ENCODE peak calls at places on chromosome 17, in six cellular contexts. O is neural progenitor cell, J is heart right ventricle, F is tibial artery, E is nephron progenitor cell, C is neural crest cell. N is an unnamed sample.

GRCh38 chr17:62950067-62950466 is 16.0 kb upstream of the TANC2 start:
- DNase-seq in O (no peak), J (no peak), F (no peak), E (no peak), C (no peak), N (peak)

GRCh38 chr17:19331134-19331533 is 31.4 kb downstream of the B9D1 start:
- DNase-seq in O (no peak), J (no peak), F (no peak), E (no peak), C (no peak), N (peak)

GRCh38 chr17:2102931-2103398 is 48.1 kb downstream of the HIC1 start:
- DNase-seq in O (no peak), J (no peak), F (no peak), E (no peak), C (no peak), N (peak)

GRCh38 chr17:65163990-65164495 is 26.9 kb downstream of the RGS9 start:
- DNase-seq in O (no peak), J (no peak), F (no peak), E (no peak), C (no peak), N (peak)

GRCh38 chr17:7383742-7384488 is 3.0 kb downstream of the TNK1 start:
- DNase-seq in O (peak), J (peak), F (no peak), E (peak), C (peak), N (peak)

GRCh38 chr17:1588781-1589585 is 26.4 kb upstream of the PITPNA start:
- DNase-seq in O (no peak), J (no peak), F (no peak), E (no peak), C (no peak), N (no peak)

GRCh38 chr17:63926164-63926563 is 6.0 kb downstream of the CD79B start:
- DNase-seq in O (no peak), J (no peak), F (no peak), E (no peak), C (no peak), N (no peak)

GRCh38 chr17:66548158-66548557 is 245.7 kb downstream of the PRKCA start:
- DNase-seq in O (no peak), J (no peak), F (no peak), E (no peak), C (no peak), N (no peak)

GRCh38 chr17:5913641-5914040 is 156.5 kb upstream of the WSCD1 start:
- DNase-seq in O (no peak), J (no peak), F (no peak), E (no peak), C (no peak), N (no peak)

GRCh38 chr17:72336026-72336803 is 215.4 kb downstream of the SOX9 start:
- DNase-seq in O (peak), J (no peak), F (no peak), E (no peak), C (no peak), N (no peak)

GRCh38 chr17:73192219-73192893 is 499 bp upstream of the COG1 start:
- DNase-seq in O (peak), J (peak), F (peak), E (peak), C (peak), N (peak)

GRCh38 chr17:27870345-27870744 is 22.8 kb downstream of the LYRM9 start:
- DNase-seq in O (no peak), J (no peak), F (no peak), E (no peak), C (no peak), N (peak)

GRCh38 chr17:47611372-47612350 is 38.1 kb upstream of the KPNB1 start:
- DNase-seq in O (no peak), J (no peak), F (no peak), E (no peak), C (no peak), N (no peak)

GRCh38 chr17:80751460-80752368 is 207.1 kb downstream of the RPTOR start:
- DNase-seq in O (peak), J (no peak), F (no peak), E (no peak), C (no peak), N (no peak)

GRCh38 chr17:27490391-27490790 is 34.1 kb downstream of the KSR1 start:
- DNase-seq in O (no peak), J (no peak), F (no peak), E (no peak), C (no peak), N (no peak)

GRCh38 chr17:74466111-74466784 is at the start of gene CD300A:
- DNase-seq in O (no peak), J (peak), F (no peak), E (no peak), C (no peak), N (no peak)

GRCh38 chr17:31571124-31571892 is 179.8 kb downstream of the RAB11FIP4 start:
- DNase-seq in O (no peak), J (peak), F (peak), E (no peak), C (no peak), N (no peak)

GRCh38 chr17:48326311-48326710 is 103.7 kb downstream of the SKAP1 start:
- DNase-seq in O (no peak), J (no peak), F (no peak), E (no peak), C (no peak), N (no peak)

GRCh38 chr17:27259356-27259755 is 34.6 kb upstream of the WSB1 start:
- DNase-seq in O (no peak), J (no peak), F (no peak), E (no peak), C (no peak), N (no peak)

GRCh38 chr17:69819316-69820087 is 255.5 kb upstream of the KCNJ16 start:
- DNase-seq in O (no peak), J (no peak), F (no peak), E (no peak), C (no peak), N (no peak)

GRCh38 chr17:58312021-58312630 is 16.5 kb downstream of the TSPOAP1 start:
- DNase-seq in O (no peak), J (no peak), F (peak), E (no peak), C (no peak), N (no peak)

GRCh38 chr17:55729484-55729883 is 6.8 kb upstream of the TMEM100 start:
- DNase-seq in O (no peak), J (no peak), F (no peak), E (no peak), C (no peak), N (no peak)

GRCh38 chr17:68290268-68290954 is 516 bp downstream of the SLC16A6 start:
- DNase-seq in O (peak), J (peak), F (no peak), E (peak), C (no peak), N (no peak)

GRCh38 chr17:73423159-73423715 is 111.4 kb upstream of the CDC42EP4 start:
- DNase-seq in O (no peak), J (no peak), F (no peak), E (no peak), C (no peak), N (no peak)

GRCh38 chr17:31052187-31052889 is 42.4 kb upstream of the NF1 start:
- DNase-seq in O (no peak), J (peak), F (peak), E (no peak), C (no peak), N (peak)

GRCh38 chr17:4744999-4745969 is 5.6 kb upstream of the CXCL16 start:
- DNase-seq in O (peak), J (no peak), F (no peak), E (peak), C (peak), N (no peak)

GRCh38 chr17:80195671-80196529 is 24.2 kb downstream of the SGSH start:
- DNase-seq in O (peak), J (no peak), F (no peak), E (peak), C (no peak), N (no peak)

GRCh38 chr17:2101448-2102257 is 46.8 kb downstream of the HIC1 start:
- DNase-seq in O (no peak), J (no peak), F (no peak), E (no peak), C (no peak), N (peak)

GRCh38 chr17:1203111-1203966 is 23.6 kb upstream of the ABR start:
- DNase-seq in O (peak), J (peak), F (peak), E (peak), C (peak), N (peak)

GRCh38 chr17:57453841-57454240 is 197.5 kb downstream of the MSI2 start:
- DNase-seq in O (no peak), J (no peak), F (no peak), E (no peak), C (no peak), N (no peak)

GRCh38 chr17:81404557-81405165 is 9.4 kb downstream of the BAHCC1 start:
- DNase-seq in O (no peak), J (no peak), F (no peak), E (no peak), C (no peak), N (no peak)

GRCh38 chr17:1939979-1940809 is 84.9 kb downstream of the RTN4RL1 start:
- DNase-seq in O (no peak), J (no peak), F (no peak), E (peak), C (no peak), N (no peak)

GRCh38 chr17:12624221-12624620 is 41.5 kb upstream of the MYOCD start:
- DNase-seq in O (no peak), J (no peak), F (no peak), E (no peak), C (no peak), N (peak)

GRCh38 chr17:66715745-66716156 is 119.2 kb upstream of the CACNG5 start:
- DNase-seq in O (peak), J (no peak), F (no peak), E (peak), C (no peak), N (peak)

GRCh38 chr17:38853292-38854219 is at the start of gene RPL23:
- DNase-seq in O (peak), J (peak), F (peak), E (peak), C (peak), N (peak)

GRCh38 chr17:83127431-83128160 is 48.2 kb downstream of the METRNL start:
- DNase-seq in O (no peak), J (no peak), F (no peak), E (no peak), C (no peak), N (no peak)

GRCh38 chr17:56890906-56891674 is 22.8 kb downstream of the TRIM25 start:
- DNase-seq in O (no peak), J (no peak), F (no peak), E (no peak), C (no peak), N (no peak)

GRCh38 chr17:18042969-18043368 is 3.8 kb downstream of the GID4 start:
- DNase-seq in O (no peak), J (no peak), F (no peak), E (no peak), C (no peak), N (no peak)

GRCh38 chr17:18044609-18045008 is 5.4 kb downstream of the GID4 start:
- DNase-seq in O (no peak), J (no peak), F (no peak), E (no peak), C (no peak), N (no peak)

GRCh38 chr17:18045691-18046090 is 6.5 kb downstream of the GID4 start:
- DNase-seq in O (no peak), J (no peak), F (no peak), E (no peak), C (no peak), N (no peak)

GRCh38 chr17:18041776-18042175 is 2.6 kb downstream of the GID4 start:
- DNase-seq in O (no peak), J (no peak), F (no peak), E (no peak), C (no peak), N (peak)

DNA sequence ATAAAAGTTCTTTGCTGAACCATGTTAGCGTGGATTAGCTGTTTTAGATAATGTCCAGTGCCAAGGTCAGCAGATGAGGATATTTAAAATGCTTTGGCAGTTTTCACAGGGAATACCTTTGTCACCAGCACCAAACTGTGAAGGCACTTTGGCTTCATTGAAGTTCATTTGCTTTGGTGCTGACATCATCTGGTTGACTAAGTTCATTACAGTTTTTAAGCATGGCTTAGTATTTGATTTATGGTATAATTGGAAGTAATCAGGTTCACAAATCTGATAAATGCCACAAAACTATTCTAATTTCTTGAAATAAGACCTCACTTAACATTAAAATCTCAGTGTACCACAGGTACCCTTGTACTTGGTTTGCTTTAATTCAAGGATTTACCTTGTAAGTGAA is 4.3 kb downstream of the GID4 start:
- DNase-seq in O (no peak), J (no peak), F (no peak), E (no peak), C (no peak), N (peak)
- TF ChIP-seq CTCF in O (no peak), J (peak), F (no peak), E (no peak), C (peak), N (peak)

GRCh38 chr17:40615295-40615988 is 32.2 kb downstream of the SMARCE1 start:
- DNase-seq in O (peak), J (peak), F (no peak), E (peak), C (no peak), N (peak)
- TF ChIP-seq CTCF in O (peak), J (peak), F (no peak), E (peak), C (peak), N (peak)

DNA sequence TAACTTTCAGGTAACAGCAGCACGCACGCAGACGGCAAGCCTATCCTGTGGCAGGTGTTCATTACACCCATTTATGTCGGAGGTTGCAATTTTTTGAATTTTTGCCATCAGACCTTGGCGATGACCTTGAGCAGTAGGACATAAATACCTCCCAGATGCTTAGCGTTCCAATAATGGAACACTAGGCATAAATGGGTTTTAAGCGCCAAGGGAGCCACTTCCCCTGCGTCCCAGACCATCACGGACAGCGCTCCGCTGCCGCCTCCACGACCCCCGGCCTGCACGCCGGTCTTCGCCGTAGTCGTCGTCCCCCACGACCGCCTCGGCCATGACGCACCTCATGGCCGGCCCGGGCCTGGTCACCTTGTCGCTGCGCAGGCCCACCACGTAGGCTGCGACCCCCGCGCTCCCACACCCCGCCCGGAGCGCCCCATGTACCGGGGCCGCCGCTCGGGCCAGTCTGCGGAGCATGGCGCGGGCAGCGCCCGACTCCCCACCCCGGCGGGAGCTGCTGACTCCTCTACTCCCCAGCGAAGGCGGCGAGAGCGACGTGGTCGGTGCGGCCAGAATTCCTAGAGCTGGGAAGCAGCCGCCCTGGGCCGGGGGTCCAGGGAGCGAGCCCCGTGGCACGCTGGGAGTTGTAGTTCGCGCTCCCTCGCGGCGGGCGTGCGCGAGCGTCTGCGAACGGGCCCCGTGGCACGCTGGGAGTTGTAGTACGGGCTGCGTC is 22.7 kb downstream of the TMEM235 start:
- DNase-seq in O (peak), J (peak), F (peak), E (peak), C (peak), N (peak)
- TF ChIP-seq CTCF in O (no peak), J (no peak), F (no peak), E (no peak), C (no peak), N (no peak)

DNA sequence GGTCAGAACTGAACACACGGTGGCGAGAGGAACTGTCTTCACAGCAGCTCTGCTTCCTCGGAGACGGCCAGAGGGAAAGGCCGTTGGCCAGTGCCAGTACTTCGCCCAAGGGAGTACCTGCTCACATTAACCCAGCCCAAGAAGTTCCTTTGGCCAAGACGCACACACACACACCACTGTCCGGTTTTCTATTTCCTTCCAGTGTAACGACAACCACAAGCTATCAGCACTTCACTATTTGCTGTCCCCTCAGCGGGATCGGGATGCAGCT is 735 bp upstream of the GGNBP2 start:
- DNase-seq in O (peak), J (no peak), F (peak), E (no peak), C (no peak), N (peak)
- TF ChIP-seq CTCF in O (no peak), J (no peak), F (no peak), E (no peak), C (peak), N (peak)

GRCh38 chr17:75615301-75615700 is 17.9 kb upstream of the SMIM5 start:
- DNase-seq in O (no peak), J (no peak), F (no peak), E (no peak), C (no peak), N (no peak)

GRCh38 chr17:75612906-75613626 is 20.2 kb upstream of the SMIM5 start:
- DNase-seq in O (no peak), J (no peak), F (no peak), E (no peak), C (no peak), N (no peak)

GRCh38 chr17:75614556-75615270 is 18.5 kb upstream of the SMIM5 start:
- DNase-seq in O (peak), J (no peak), F (no peak), E (no peak), C (no peak), N (no peak)

GRCh38 chr17:75611746-75612437 is 21.3 kb upstream of the SMIM5 start:
- DNase-seq in O (no peak), J (no peak), F (no peak), E (no peak), C (no peak), N (no peak)

GRCh38 chr17:75614006-75614405 is 19.2 kb upstream of the SMIM5 start:
- DNase-seq in O (peak), J (no peak), F (no peak), E (peak), C (no peak), N (no peak)
- TF ChIP-seq CTCF in O (peak), J (no peak), F (no peak), E (no peak), C (no peak), N (peak)

N was measured in epithelial cell of esophagus.